ENCODE peak calls at places on chromosomes 11 and 22, in ten cellular contexts. X, L, C, J, B, S, V, G, R and A are unnamed samples.

GRCh38 chr11:13884159-13884799 is 78.2 kb upstream of the SPON1 start:
- DNase-seq in R (no peak), L (no peak), C (no peak), X (no peak), J (no peak), B (no peak), G (no peak), V (no peak), S (no peak), A (no peak)

GRCh38 chr22:31104869-31105268 is 2.5 kb downstream of the SELENOM start:
- DNase-seq in J (no peak), V (no peak), G (no peak), C (no peak), R (peak), L (peak), X (no peak), S (no peak), B (no peak), A (no peak)

GRCh38 chr11:11856638-11857037 is 14.9 kb downstream of the USP47 start:
- DNase-seq in B (no peak), X (no peak), C (no peak), G (no peak), L (no peak), S (no peak), J (no peak), V (no peak), R (no peak), A (peak)

GRCh38 chr11:36354221-36355003 is 58.3 kb downstream of the PRR5L start:
- DNase-seq in L (no peak), J (no peak), B (no peak), X (no peak), S (no peak), V (no peak), C (no peak), G (no peak), R (no peak), A (no peak)

GRCh38 chr22:30435674-30436126 is 10.1 kb downstream of the MTFP1 start:
- DNase-seq in X (no peak), V (no peak), S (no peak), J (no peak), R (no peak), G (no peak), L (peak), C (no peak), B (peak), A (peak)

GRCh38 chr11:112174789-112175595 is at the start of gene BCO2:
- DNase-seq in X (peak), L (peak), J (peak), G (peak), S (no peak), B (peak), C (peak), R (peak), V (peak), A (no peak)

GRCh38 chr11:60130496-60130895 is 42.0 kb downstream of the MS4A2 start:
- DNase-seq in C (peak), G (no peak), J (peak), V (peak), B (peak), X (no peak), R (peak), S (no peak), L (no peak), A (peak)

GRCh38 chr11:8384199-8384821 is 120.6 kb upstream of the LMO1 start:
- DNase-seq in X (no peak), L (peak), B (no peak), S (no peak), J (peak), V (peak), G (no peak), C (no peak), R (peak), A (peak)

GRCh38 chr22:44256085-44256484 is 56.7 kb downstream of the SHISAL1 start:
- DNase-seq in J (no peak), L (no peak), R (no peak), V (no peak), X (peak), G (no peak), S (peak), B (no peak), C (no peak), A (no peak)

GRCh38 chr11:117696489-117696888 is 100.5 kb downstream of the DSCAML1 start:
- DNase-seq in C (peak), S (no peak), R (no peak), B (no peak), X (no peak), L (no peak), V (no peak), G (no peak), J (no peak), A (no peak)

GRCh38 chr11:122895591-122895990 is 13.0 kb downstream of the JHY start:
- DNase-seq in J (no peak), L (no peak), S (no peak), V (no peak), R (no peak), X (no peak), C (no peak), B (no peak), G (no peak), A (no peak)

GRCh38 chr11:23725752-23726151 is 771.1 kb upstream of the LUZP2 start:
- DNase-seq in V (no peak), J (no peak), S (no peak), G (no peak), L (no peak), R (no peak), B (no peak), C (no peak), X (no peak), A (no peak)

GRCh38 chr11:61098778-61099177 is 3.5 kb upstream of the CD5 start:
- DNase-seq in V (no peak), S (no peak), L (no peak), G (no peak), C (no peak), R (no peak), X (peak), J (no peak), B (no peak), A (no peak)

GRCh38 chr11:60710482-60710881 is 11.1 kb downstream of the MS4A8 start:
- DNase-seq in B (no peak), X (no peak), L (no peak), J (no peak), V (peak), S (no peak), G (no peak), R (peak), C (no peak), A (no peak)

GRCh38 chr11:94734563-94735275 is 33.4 kb upstream of the AMOTL1 start:
- DNase-seq in R (peak), V (peak), J (no peak), B (peak), C (no peak), S (no peak), X (no peak), G (no peak), L (no peak), A (no peak)

GRCh38 chr11:68776442-68777235 is 25.3 kb upstream of the TESMIN start:
- DNase-seq in V (no peak), G (no peak), X (no peak), L (no peak), R (no peak), C (no peak), S (no peak), B (peak), J (no peak), A (no peak)

GRCh38 chr11:44298862-44299261 is 11.1 kb downstream of the ALX4 start:
- DNase-seq in G (no peak), J (no peak), B (no peak), C (no peak), X (no peak), S (no peak), R (no peak), V (peak), L (no peak), A (no peak)

GRCh38 chr11:122743949-122744876 is 88.7 kb downstream of the UBASH3B start:
- DNase-seq in V (no peak), X (no peak), C (no peak), G (no peak), B (no peak), J (no peak), S (no peak), L (peak), R (no peak), A (peak)

GRCh38 chr11:76597533-76598425 is 72.8 kb downstream of the LRRC32 start:
- DNase-seq in L (no peak), C (peak), R (no peak), J (no peak), G (no peak), B (no peak), V (no peak), S (no peak), X (no peak), A (no peak)

GRCh38 chr11:61037694-61038093 is 64.6 kb upstream of the CD5 start:
- DNase-seq in V (no peak), L (no peak), C (no peak), B (no peak), R (no peak), J (no peak), S (no peak), G (no peak), X (no peak), A (no peak)

GRCh38 chr22:39900306-39901227 is at the start of gene GRAP2:
- DNase-seq in X (no peak), B (no peak), R (no peak), J (no peak), S (no peak), G (no peak), C (no peak), L (no peak), V (peak), A (peak)

GRCh38 chr22:44777364-44777756 is 25.0 kb downstream of the ARHGAP8 start:
- DNase-seq in G (no peak), L (no peak), B (no peak), R (no peak), C (no peak), S (no peak), X (no peak), V (no peak), J (no peak), A (no peak)

GRCh38 chr22:17258015-17258827 is 39.0 kb upstream of the ADA2 start:
- DNase-seq in R (peak), C (peak), B (no peak), G (no peak), S (no peak), V (peak), J (peak), X (no peak), L (peak), A (peak)

GRCh38 chr22:39428597-39429071 is 28.2 kb upstream of the MGAT3 start:
- DNase-seq in C (no peak), B (no peak), S (no peak), V (peak), J (no peak), X (no peak), R (peak), G (no peak), L (peak), A (no peak)

GRCh38 chr11:61923166-61924015 is 6.0 kb upstream of the RAB3IL1 start:
- DNase-seq in V (peak), R (peak), L (no peak), B (no peak), X (peak), J (no peak), S (no peak), C (peak), G (no peak), A (no peak)

GRCh38 chr11:1834791-1835670 is at the start of gene SYT8:
- DNase-seq in S (no peak), G (no peak), V (no peak), X (no peak), B (no peak), C (peak), R (no peak), L (peak), J (no peak), A (no peak)

GRCh38 chr11:5476184-5476819 is 12.2 kb upstream of the OR52D1 start:
- DNase-seq in S (no peak), V (peak), X (no peak), G (peak), L (no peak), J (peak), B (peak), C (peak), R (peak), A (peak)

GRCh38 chr11:43515090-43515489 is 156.4 kb downstream of the TTC17 start:
- DNase-seq in X (no peak), S (no peak), G (no peak), J (no peak), V (peak), C (peak), L (no peak), R (peak), B (no peak), A (no peak)

GRCh38 chr11:72421351-72421750 is 13.0 kb downstream of the CLPB start:
- DNase-seq in B (no peak), X (no peak), L (no peak), G (no peak), J (no peak), C (no peak), V (no peak), S (no peak), R (no peak), A (no peak)

GRCh38 chr11:111334495-111335123 is 36.3 kb downstream of the POU2AF3 start:
- DNase-seq in S (no peak), X (no peak), B (no peak), J (peak), G (no peak), R (no peak), L (no peak), C (peak), V (no peak), A (no peak)

GRCh38 chr11:62805991-62806441 is 776 bp upstream of the NXF1 start:
- DNase-seq in J (no peak), S (no peak), X (no peak), C (peak), G (no peak), R (peak), V (peak), B (no peak), L (no peak), A (peak)

GRCh38 chr11:65182258-65183170 is 786 bp downstream of the CAPN1 start:
- DNase-seq in L (peak), R (peak), J (peak), X (no peak), B (peak), V (peak), G (no peak), S (no peak), C (no peak), A (no peak)

GRCh38 chr11:64207247-64208085 is 945 bp downstream of the FERMT3 start:
- DNase-seq in V (peak), G (no peak), C (peak), B (no peak), J (no peak), S (no peak), X (peak), L (peak), R (peak), A (peak)

GRCh38 chr11:65777821-65778361 is 2.9 kb downstream of the AP5B1 start:
- DNase-seq in X (peak), G (no peak), J (no peak), C (peak), R (no peak), V (no peak), S (peak), L (peak), B (no peak), A (no peak)

GRCh38 chr22:24965822-24966626 is 13.5 kb downstream of the KIAA1671 start:
- DNase-seq in R (no peak), C (no peak), L (no peak), S (no peak), G (no peak), J (peak), V (no peak), B (no peak), X (no peak), A (no peak)
- TF ChIP-seq POLR2AphosphoS5 in R (no peak), C (no peak), L (peak), S (peak), G (peak), J (peak), V (no peak), B (no peak), X (no peak), A (no peak)

GRCh38 chr22:33909075-33909458 is 11.2 kb downstream of the LARGE1 start:
- DNase-seq in G (no peak), J (no peak), C (no peak), X (no peak), B (no peak), R (no peak), S (no peak), L (no peak), V (no peak), A (no peak)
- TF ChIP-seq POLR2AphosphoS5 in G (no peak), J (peak), C (no peak), X (no peak), B (no peak), R (no peak), S (peak), L (no peak), V (no peak), A (no peak)

GRCh38 chr11:78465169-78465942 is 47.7 kb upstream of the GAB2 start:
- DNase-seq in X (no peak), V (no peak), R (no peak), J (no peak), S (no peak), G (no peak), L (peak), C (no peak), B (no peak), A (no peak)
- TF ChIP-seq POLR2AphosphoS5 in X (no peak), V (no peak), R (no peak), J (no peak), S (no peak), G (no peak), L (peak), C (no peak), B (no peak), A (no peak)

GRCh38 chr22:50656122-50657070 is 16.2 kb upstream of the SHANK3 start:
- DNase-seq in L (peak), C (peak), G (no peak), R (no peak), S (no peak), J (no peak), B (no peak), X (no peak), V (no peak), A (no peak)
- TF ChIP-seq POLR2AphosphoS5 in L (peak), C (no peak), G (no peak), R (no peak), S (peak), J (no peak), B (no peak), X (no peak), V (no peak), A (no peak)

GRCh38 chr11:45799562-45799961 is 5.4 kb upstream of the SLC35C1 start:
- DNase-seq in S (no peak), J (no peak), V (no peak), G (no peak), X (no peak), B (no peak), C (no peak), R (no peak), L (no peak), A (no peak)

GRCh38 chr11:45801723-45802315 is 3.1 kb upstream of the SLC35C1 start:
- DNase-seq in S (peak), B (no peak), C (no peak), V (no peak), R (peak), J (no peak), X (no peak), G (no peak), L (no peak), A (no peak)

GRCh38 chr11:45800261-45800660 is 4.7 kb upstream of the SLC35C1 start:
- DNase-seq in G (no peak), V (no peak), X (no peak), R (no peak), L (no peak), B (no peak), J (no peak), C (no peak), S (no peak), A (no peak)

GRCh38 chr11:45796461-45796861 is 8.5 kb upstream of the SLC35C1 start:
- DNase-seq in B (no peak), V (no peak), R (no peak), X (no peak), G (no peak), J (no peak), C (no peak), L (no peak), S (peak), A (no peak)

GRCh38 chr11:45798793-45799441 is 6.0 kb upstream of the SLC35C1 start:
- DNase-seq in R (no peak), G (no peak), X (no peak), L (peak), S (peak), C (no peak), J (peak), B (no peak), V (no peak), A (no peak)
- TF ChIP-seq POLR2AphosphoS5 in R (no peak), G (no peak), X (no peak), L (no peak), S (no peak), C (no peak), J (no peak), B (no peak), V (no peak), A (no peak)

DNA sequence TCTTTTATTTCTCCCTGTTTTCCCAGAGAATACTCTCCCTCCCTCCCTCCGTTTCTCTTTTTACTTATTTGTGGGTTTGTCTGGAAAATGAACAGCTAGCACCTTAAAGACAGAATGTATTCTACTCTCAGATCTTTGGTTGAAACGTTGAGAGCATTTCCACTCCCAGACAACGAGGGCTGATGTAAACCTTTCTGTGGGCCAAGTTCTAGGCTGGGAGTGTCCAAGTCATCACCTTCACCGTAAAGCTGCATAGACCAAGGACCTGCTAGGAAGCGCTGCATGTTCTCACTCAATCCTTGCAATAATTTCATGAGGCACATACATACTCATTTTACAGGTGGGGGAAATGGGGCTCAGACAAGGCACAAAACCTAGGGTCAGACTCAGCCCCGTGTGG is 32.4 kb downstream of the MYH9 start:
- DNase-seq in L (no peak), C (no peak), X (no peak), G (no peak), S (no peak), R (no peak), B (no peak), V (no peak), J (no peak), A (no peak)
- TF ChIP-seq POLR2AphosphoS5 in L (no peak), C (no peak), X (no peak), G (no peak), S (no peak), R (no peak), B (no peak), V (no peak), J (no peak), A (no peak)